ENCODE peak calls at places on chromosome 17, in seven cellular contexts. One of them, this sample, is unnamed.

GRCh38 chr17:65660947-65661346 is 99.5 kb upstream of the AXIN2 start:
- DNase-seq in SK-N-SH: no peak
- DNase-seq in GM12878: no peak
- DNase-seq in H1: no peak
- DNase-seq in K562: peak
- DNase-seq in HepG2: no peak
- DNase-seq in GM12891: no peak
- DNase-seq in this sample: no peak

GRCh38 chr17:37774508-37774907 is 29.6 kb upstream of the HNF1B start:
- DNase-seq in SK-N-SH: no peak
- DNase-seq in GM12878: peak
- DNase-seq in H1: no peak
- DNase-seq in K562: no peak
- DNase-seq in HepG2: no peak
- DNase-seq in GM12891: peak
- DNase-seq in this sample: peak

GRCh38 chr17:79711715-79712305 is 18.9 kb upstream of the ENPP7 start:
- DNase-seq in SK-N-SH: no peak
- DNase-seq in GM12878: no peak
- DNase-seq in H1: no peak
- DNase-seq in K562: no peak
- DNase-seq in HepG2: no peak
- DNase-seq in GM12891: no peak
- DNase-seq in this sample: no peak

GRCh38 chr17:64437944-64438525 is 10.9 kb upstream of the MILR1 start:
- DNase-seq in SK-N-SH: no peak
- DNase-seq in GM12878: no peak
- DNase-seq in H1: no peak
- DNase-seq in K562: no peak
- DNase-seq in HepG2: no peak
- DNase-seq in GM12891: no peak
- DNase-seq in this sample: no peak

GRCh38 chr17:47968836-47969235 is 2.1 kb upstream of the CDK5RAP3 start:
- DNase-seq in SK-N-SH: no peak
- DNase-seq in GM12878: no peak
- DNase-seq in H1: no peak
- DNase-seq in K562: no peak
- DNase-seq in HepG2: no peak
- DNase-seq in GM12891: no peak
- DNase-seq in this sample: no peak

GRCh38 chr17:57305329-57305728 is 49.0 kb downstream of the MSI2 start:
- DNase-seq in SK-N-SH: no peak
- DNase-seq in GM12878: no peak
- DNase-seq in H1: no peak
- DNase-seq in K562: no peak
- DNase-seq in HepG2: no peak
- DNase-seq in GM12891: no peak
- DNase-seq in this sample: no peak

GRCh38 chr17:63698381-63698885 is 1.5 kb downstream of the LIMD2 start:
- DNase-seq in SK-N-SH: no peak
- DNase-seq in GM12878: no peak
- DNase-seq in H1: peak
- DNase-seq in K562: no peak
- DNase-seq in HepG2: no peak
- DNase-seq in GM12891: no peak
- DNase-seq in this sample: no peak

GRCh38 chr17:2689411-2690164 is 22.0 kb downstream of the CLUH start:
- DNase-seq in SK-N-SH: peak
- DNase-seq in GM12878: no peak
- DNase-seq in H1: peak
- DNase-seq in K562: peak
- DNase-seq in HepG2: no peak
- DNase-seq in GM12891: peak
- DNase-seq in this sample: peak

GRCh38 chr17:77324227-77324626 is 183.5 kb downstream of the SEC14L1 start:
- DNase-seq in SK-N-SH: peak
- DNase-seq in GM12878: no peak
- DNase-seq in H1: no peak
- DNase-seq in K562: no peak
- DNase-seq in HepG2: no peak
- DNase-seq in GM12891: no peak
- DNase-seq in this sample: no peak

GRCh38 chr17:60519795-60520194 is 6.2 kb downstream of the APPBP2 start:
- DNase-seq in SK-N-SH: no peak
- DNase-seq in GM12878: no peak
- DNase-seq in H1: no peak
- DNase-seq in K562: no peak
- DNase-seq in HepG2: no peak
- DNase-seq in GM12891: no peak
- DNase-seq in this sample: no peak

GRCh38 chr17:55332296-55333041 is 67.7 kb downstream of the HLF start:
- DNase-seq in SK-N-SH: no peak
- DNase-seq in GM12878: no peak
- DNase-seq in H1: no peak
- DNase-seq in K562: no peak
- DNase-seq in HepG2: no peak
- DNase-seq in GM12891: no peak
- DNase-seq in this sample: no peak

GRCh38 chr17:80454557-80455327 is 21.7 kb downstream of the NPTX1 start:
- DNase-seq in SK-N-SH: peak
- DNase-seq in GM12878: peak
- DNase-seq in H1: peak
- DNase-seq in K562: peak
- DNase-seq in HepG2: peak
- DNase-seq in GM12891: peak
- DNase-seq in this sample: peak

GRCh38 chr17:9467518-9467917 is 108.1 kb downstream of the STX8 start:
- DNase-seq in SK-N-SH: no peak
- DNase-seq in GM12878: no peak
- DNase-seq in H1: peak
- DNase-seq in K562: peak
- DNase-seq in HepG2: no peak
- DNase-seq in GM12891: no peak
- DNase-seq in this sample: no peak

GRCh38 chr17:41739661-41740352 is 5.4 kb upstream of the HAP1 start:
- DNase-seq in SK-N-SH: no peak
- DNase-seq in GM12878: no peak
- DNase-seq in H1: no peak
- DNase-seq in K562: no peak
- DNase-seq in HepG2: peak
- DNase-seq in GM12891: no peak
- DNase-seq in this sample: no peak

GRCh38 chr17:77869665-77870132 is 88.8 kb upstream of the TNRC6C start:
- DNase-seq in SK-N-SH: no peak
- DNase-seq in GM12878: peak
- DNase-seq in H1: no peak
- DNase-seq in K562: no peak
- DNase-seq in HepG2: no peak
- DNase-seq in GM12891: peak
- DNase-seq in this sample: peak

GRCh38 chr17:39971076-39971603 is 8.3 kb downstream of the GSDMA start:
- DNase-seq in SK-N-SH: no peak
- DNase-seq in GM12878: no peak
- DNase-seq in H1: no peak
- DNase-seq in K562: peak
- DNase-seq in HepG2: no peak
- DNase-seq in GM12891: no peak
- DNase-seq in this sample: no peak

GRCh38 chr17:39974433-39974832 is 6.2 kb upstream of the PSMD3 start:
- DNase-seq in SK-N-SH: no peak
- DNase-seq in GM12878: no peak
- DNase-seq in H1: no peak
- DNase-seq in K562: no peak
- DNase-seq in HepG2: no peak
- DNase-seq in GM12891: no peak
- DNase-seq in this sample: no peak

GRCh38 chr17:39972271-39972670 is 8.3 kb upstream of the PSMD3 start:
- DNase-seq in SK-N-SH: no peak
- DNase-seq in GM12878: no peak
- DNase-seq in H1: no peak
- DNase-seq in K562: peak
- DNase-seq in HepG2: no peak
- DNase-seq in GM12891: no peak
- DNase-seq in this sample: no peak

GRCh38 chr17:39975801-39976200 is 4.8 kb upstream of the PSMD3 start:
- DNase-seq in SK-N-SH: no peak
- DNase-seq in GM12878: no peak
- DNase-seq in H1: no peak
- DNase-seq in K562: no peak
- DNase-seq in HepG2: no peak
- DNase-seq in GM12891: no peak
- DNase-seq in this sample: no peak

GRCh38 chr17:39973496-39973895 is 7.1 kb upstream of the PSMD3 start:
- DNase-seq in SK-N-SH: no peak
- DNase-seq in GM12878: no peak
- DNase-seq in H1: no peak
- DNase-seq in K562: no peak
- DNase-seq in HepG2: no peak
- DNase-seq in GM12891: no peak
- DNase-seq in this sample: no peak
- TF ChIP-seq TAF1 in SK-N-SH: no peak
- TF ChIP-seq TAF1 in GM12878: no peak
- TF ChIP-seq TAF1 in H1: no peak
- TF ChIP-seq TAF1 in K562: no peak
- TF ChIP-seq TAF1 in HepG2: no peak
- TF ChIP-seq TAF1 in GM12891: no peak
- TF ChIP-seq TAF1 in this sample: no peak

GRCh38 chr17:44199553-44200477 is at the start of gene ATXN7L3:
- DNase-seq in SK-N-SH: peak
- DNase-seq in GM12878: peak
- DNase-seq in H1: peak
- DNase-seq in K562: peak
- DNase-seq in HepG2: peak
- DNase-seq in GM12891: peak
- DNase-seq in this sample: peak

GRCh38 chr17:44197107-44197506 is 2.6 kb downstream of the ATXN7L3 start:
- DNase-seq in SK-N-SH: no peak
- DNase-seq in GM12878: no peak
- DNase-seq in H1: no peak
- DNase-seq in K562: no peak
- DNase-seq in HepG2: no peak
- DNase-seq in GM12891: no peak
- DNase-seq in this sample: no peak

GRCh38 chr17:44197980-44198720 is 1.5 kb downstream of the ATXN7L3 start:
- DNase-seq in SK-N-SH: no peak
- DNase-seq in GM12878: no peak
- DNase-seq in H1: no peak
- DNase-seq in K562: peak
- DNase-seq in HepG2: no peak
- DNase-seq in GM12891: peak
- DNase-seq in this sample: peak

GRCh38 chr17:44200478-44201155 is 933 bp upstream of the ATXN7L3 start:
- DNase-seq in SK-N-SH: no peak
- DNase-seq in GM12878: no peak
- DNase-seq in H1: no peak
- DNase-seq in K562: no peak
- DNase-seq in HepG2: peak
- DNase-seq in GM12891: no peak
- DNase-seq in this sample: no peak

GRCh38 chr17:44198721-44199552 is 747 bp downstream of the ATXN7L3 start:
- DNase-seq in SK-N-SH: peak
- DNase-seq in GM12878: no peak
- DNase-seq in H1: peak
- DNase-seq in K562: peak
- DNase-seq in HepG2: no peak
- DNase-seq in GM12891: peak
- DNase-seq in this sample: peak
- TF ChIP-seq POLR2AphosphoS5 in SK-N-SH: peak
- TF ChIP-seq POLR2AphosphoS5 in GM12878: peak
- TF ChIP-seq POLR2AphosphoS5 in H1: no peak
- TF ChIP-seq POLR2AphosphoS5 in K562: peak
- TF ChIP-seq POLR2AphosphoS5 in HepG2: peak
- TF ChIP-seq POLR2AphosphoS5 in GM12891: peak
- TF ChIP-seq POLR2AphosphoS5 in this sample: no peak

DNA sequence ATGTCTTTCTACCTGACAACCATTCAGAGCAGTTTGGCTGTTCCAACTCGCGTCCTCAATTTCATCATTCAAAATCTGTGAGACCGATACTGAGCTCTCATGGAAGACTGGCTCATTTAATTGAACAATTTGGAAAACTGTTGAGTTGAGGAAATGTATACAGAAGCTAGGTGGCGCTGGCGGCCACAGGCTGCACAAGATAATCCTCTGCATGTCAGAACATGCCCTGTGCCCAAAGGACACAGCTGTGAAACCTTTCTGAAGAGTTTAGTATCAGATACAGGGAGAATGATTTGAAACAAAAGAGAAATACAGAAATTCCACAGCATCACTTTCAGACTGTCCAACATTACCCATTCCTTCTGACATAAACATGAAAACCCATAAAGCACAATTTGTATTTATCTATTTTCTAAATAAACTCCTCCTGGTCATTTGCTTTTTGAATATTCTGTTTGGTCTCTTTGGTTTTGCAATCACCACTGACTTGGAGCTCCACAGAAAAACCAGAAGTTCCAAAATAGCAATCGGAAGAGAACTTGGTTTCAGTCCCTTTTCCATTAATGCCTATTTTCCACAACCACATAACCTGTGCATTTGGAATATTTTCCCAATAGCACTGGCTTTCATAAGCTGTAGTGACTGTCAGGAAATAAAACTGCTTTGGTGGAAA is 192.8 kb downstream of the MAP2K6 start:
- DNase-seq in SK-N-SH: peak
- DNase-seq in GM12878: peak
- DNase-seq in H1: peak
- DNase-seq in K562: peak
- DNase-seq in HepG2: peak
- DNase-seq in GM12891: peak
- DNase-seq in this sample: no peak
- TF ChIP-seq TAF1 in SK-N-SH: peak
- TF ChIP-seq TAF1 in GM12878: no peak
- TF ChIP-seq TAF1 in H1: peak
- TF ChIP-seq TAF1 in K562: no peak
- TF ChIP-seq TAF1 in HepG2: no peak
- TF ChIP-seq TAF1 in GM12891: no peak
- TF ChIP-seq TAF1 in this sample: no peak

DNA sequence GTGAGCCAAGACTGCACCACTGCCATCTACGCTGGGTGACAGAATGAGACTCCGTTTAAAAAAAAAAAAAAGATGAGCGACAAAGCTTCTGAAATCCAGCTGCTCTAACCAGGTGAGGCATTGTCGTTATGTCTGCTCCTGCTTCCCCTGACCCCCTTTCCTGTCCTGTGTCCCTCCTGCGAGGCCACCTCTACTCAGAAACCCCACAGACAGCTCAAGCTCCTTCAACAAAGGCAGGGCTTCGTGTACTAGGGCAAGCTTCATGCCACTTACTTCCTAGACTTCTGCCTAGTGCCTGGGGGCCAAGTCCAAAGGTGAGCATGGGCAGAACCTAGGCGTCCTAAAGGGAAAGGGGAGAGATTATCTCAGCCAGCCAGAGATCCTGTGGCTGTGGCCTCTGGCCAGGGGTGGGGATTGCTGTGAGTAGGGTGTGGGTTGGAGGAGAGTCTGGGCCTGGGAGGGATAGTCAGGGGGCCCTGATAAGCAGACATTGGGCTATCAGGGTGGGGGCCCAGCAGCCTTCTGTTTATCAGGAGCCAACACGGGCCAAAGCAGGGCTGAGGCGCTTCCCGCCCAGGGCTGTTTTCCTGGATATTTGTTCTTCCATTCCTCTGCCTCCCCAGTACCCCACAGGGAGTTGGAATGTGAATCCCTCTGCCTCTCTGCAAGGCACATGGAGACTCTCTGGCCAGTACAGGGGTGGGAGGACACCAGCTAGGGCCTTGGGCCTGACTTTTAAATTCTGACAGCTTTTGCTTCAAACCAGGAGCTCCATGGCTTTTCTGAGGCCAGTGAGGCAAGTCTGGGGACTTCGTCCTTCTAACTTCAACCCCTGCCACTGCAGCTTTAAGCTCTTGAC is 10.4 kb downstream of the ERAL1 start:
- DNase-seq in SK-N-SH: no peak
- DNase-seq in GM12878: no peak
- DNase-seq in H1: no peak
- DNase-seq in K562: peak
- DNase-seq in HepG2: peak
- DNase-seq in GM12891: no peak
- DNase-seq in this sample: no peak
- TF ChIP-seq POLR2AphosphoS5 in SK-N-SH: no peak
- TF ChIP-seq POLR2AphosphoS5 in GM12878: no peak
- TF ChIP-seq POLR2AphosphoS5 in H1: no peak
- TF ChIP-seq POLR2AphosphoS5 in K562: peak
- TF ChIP-seq POLR2AphosphoS5 in HepG2: no peak
- TF ChIP-seq POLR2AphosphoS5 in GM12891: no peak
- TF ChIP-seq POLR2AphosphoS5 in this sample: no peak

This sample was measured in GM12892.